ENCODE peak calls at places on chromosomes 11 and 22, in nine cellular contexts. One of them, this sample, is unnamed.
A peak's percentile ranks its signal among the peaks of the same experiment; 100 is the strongest.

GRCh38 chr11:11845066-11845465 is 3.3 kb downstream of the USP47 start:
- DNase-seq in transverse colon: no peak
- DNase-seq in NCI-H774: no peak
- DNase-seq in NCI-H2171 treated with DMSO at 0.1 percent for 48 hours: no peak
- DNase-seq in ELR: no peak
- DNase-seq in germinal center: no peak
- DNase-seq in fibroblast of lung: no peak
- DNase-seq in NCI-H748 treated with DMSO at 0.1 percent for 48 hours: peak; percentile 38
- DNase-seq in heart left ventricle: no peak
- DNase-seq in this sample: no peak

GRCh38 chr11:71311928-71312510 is 59.6 kb upstream of the SHANK2 start:
- DNase-seq in germinal center: no peak
- DNase-seq in ELR: no peak
- DNase-seq in transverse colon: peak; percentile 24
- DNase-seq in NCI-H774: no peak
- DNase-seq in heart left ventricle: no peak
- DNase-seq in fibroblast of lung: no peak
- DNase-seq in NCI-H748 treated with DMSO at 0.1 percent for 48 hours: no peak
- DNase-seq in NCI-H2171 treated with DMSO at 0.1 percent for 48 hours: no peak
- DNase-seq in this sample: no peak

GRCh38 chr11:102831128-102831708 is 12.2 kb downstream of the MMP3 start:
- DNase-seq in fibroblast of lung: peak; percentile 62
- DNase-seq in NCI-H2171 treated with DMSO at 0.1 percent for 48 hours: no peak
- DNase-seq in germinal center: peak; percentile 6
- DNase-seq in ELR: peak; percentile 90
- DNase-seq in NCI-H748 treated with DMSO at 0.1 percent for 48 hours: no peak
- DNase-seq in NCI-H774: no peak
- DNase-seq in heart left ventricle: no peak
- DNase-seq in transverse colon: peak; percentile 51
- DNase-seq in this sample: no peak

GRCh38 chr11:23359297-23359696 is 499.0 kb upstream of the CCDC179 start:
- DNase-seq in ELR: peak; percentile 90
- DNase-seq in germinal center: no peak
- DNase-seq in NCI-H748 treated with DMSO at 0.1 percent for 48 hours: no peak
- DNase-seq in transverse colon: peak; percentile 29
- DNase-seq in heart left ventricle: no peak
- DNase-seq in NCI-H2171 treated with DMSO at 0.1 percent for 48 hours: no peak
- DNase-seq in fibroblast of lung: peak; percentile 95
- DNase-seq in NCI-H774: no peak
- DNase-seq in this sample: no peak

GRCh38 chr11:76237914-76238313 is 31.6 kb upstream of the WNT11 start:
- DNase-seq in transverse colon: no peak
- DNase-seq in fibroblast of lung: peak; percentile 15
- DNase-seq in NCI-H2171 treated with DMSO at 0.1 percent for 48 hours: no peak
- DNase-seq in NCI-H774: no peak
- DNase-seq in NCI-H748 treated with DMSO at 0.1 percent for 48 hours: no peak
- DNase-seq in ELR: peak; percentile 66
- DNase-seq in heart left ventricle: no peak
- DNase-seq in germinal center: no peak
- DNase-seq in this sample: peak; percentile 66

GRCh38 chr22:23684051-23684450 is 6.8 kb upstream of the RGL4 start:
- DNase-seq in heart left ventricle: no peak
- DNase-seq in ELR: no peak
- DNase-seq in NCI-H2171 treated with DMSO at 0.1 percent for 48 hours: no peak
- DNase-seq in transverse colon: no peak
- DNase-seq in NCI-H748 treated with DMSO at 0.1 percent for 48 hours: no peak
- DNase-seq in fibroblast of lung: no peak
- DNase-seq in NCI-H774: no peak
- DNase-seq in germinal center: no peak
- DNase-seq in this sample: no peak

GRCh38 chr11:123217897-123218296 is 22.8 kb upstream of the CLMP start:
- DNase-seq in NCI-H774: no peak
- DNase-seq in NCI-H2171 treated with DMSO at 0.1 percent for 48 hours: no peak
- DNase-seq in heart left ventricle: no peak
- DNase-seq in ELR: no peak
- DNase-seq in NCI-H748 treated with DMSO at 0.1 percent for 48 hours: no peak
- DNase-seq in germinal center: no peak
- DNase-seq in transverse colon: no peak
- DNase-seq in fibroblast of lung: no peak
- DNase-seq in this sample: no peak

GRCh38 chr11:117072517-117073218 is 25.6 kb downstream of the SIK3 start:
- DNase-seq in heart left ventricle: no peak
- DNase-seq in NCI-H748 treated with DMSO at 0.1 percent for 48 hours: no peak
- DNase-seq in transverse colon: no peak
- DNase-seq in germinal center: no peak
- DNase-seq in NCI-H774: peak; percentile 43
- DNase-seq in fibroblast of lung: peak; percentile 95
- DNase-seq in NCI-H2171 treated with DMSO at 0.1 percent for 48 hours: no peak
- DNase-seq in ELR: peak; percentile 95
- DNase-seq in this sample: no peak

GRCh38 chr11:15038963-15039362 is 34.4 kb upstream of the CALCB start:
- DNase-seq in transverse colon: no peak
- DNase-seq in NCI-H774: no peak
- DNase-seq in fibroblast of lung: peak; percentile 37
- DNase-seq in heart left ventricle: no peak
- DNase-seq in ELR: peak; percentile 55
- DNase-seq in germinal center: no peak
- DNase-seq in NCI-H748 treated with DMSO at 0.1 percent for 48 hours: no peak
- DNase-seq in NCI-H2171 treated with DMSO at 0.1 percent for 48 hours: no peak
- DNase-seq in this sample: no peak

GRCh38 chr11:104522123-104522522 is 358.2 kb upstream of the PDGFD start:
- DNase-seq in NCI-H748 treated with DMSO at 0.1 percent for 48 hours: no peak
- DNase-seq in heart left ventricle: no peak
- DNase-seq in fibroblast of lung: no peak
- DNase-seq in germinal center: no peak
- DNase-seq in NCI-H774: no peak
- DNase-seq in transverse colon: no peak
- DNase-seq in ELR: no peak
- DNase-seq in NCI-H2171 treated with DMSO at 0.1 percent for 48 hours: no peak
- DNase-seq in this sample: no peak

GRCh38 chr11:32451808-32452207 is 16.5 kb upstream of the WT1 start:
- DNase-seq in fibroblast of lung: no peak
- DNase-seq in NCI-H748 treated with DMSO at 0.1 percent for 48 hours: no peak
- DNase-seq in ELR: no peak
- DNase-seq in germinal center: no peak
- DNase-seq in NCI-H2171 treated with DMSO at 0.1 percent for 48 hours: no peak
- DNase-seq in NCI-H774: no peak
- DNase-seq in heart left ventricle: no peak
- DNase-seq in transverse colon: no peak
- DNase-seq in this sample: no peak

GRCh38 chr11:1943977-1944376 is 3.2 kb upstream of the MRPL23 start:
- DNase-seq in ELR: peak; percentile 57
- DNase-seq in NCI-H2171 treated with DMSO at 0.1 percent for 48 hours: no peak
- DNase-seq in germinal center: no peak
- DNase-seq in NCI-H774: no peak
- DNase-seq in fibroblast of lung: no peak
- DNase-seq in NCI-H748 treated with DMSO at 0.1 percent for 48 hours: no peak
- DNase-seq in transverse colon: peak; percentile 2
- DNase-seq in heart left ventricle: peak; percentile 54
- DNase-seq in this sample: no peak

GRCh38 chr11:73012121-73012863 is 129.8 kb downstream of the FCHSD2 start:
- DNase-seq in NCI-H2171 treated with DMSO at 0.1 percent for 48 hours: no peak
- DNase-seq in ELR: peak; percentile 47
- DNase-seq in transverse colon: no peak
- DNase-seq in NCI-H774: no peak
- DNase-seq in fibroblast of lung: peak; percentile 20
- DNase-seq in NCI-H748 treated with DMSO at 0.1 percent for 48 hours: peak; percentile 64
- DNase-seq in germinal center: no peak
- DNase-seq in heart left ventricle: no peak
- DNase-seq in this sample: no peak

GRCh38 chr11:119518746-119519382 is 95.9 kb upstream of the THY1 start:
- DNase-seq in NCI-H774: no peak
- DNase-seq in heart left ventricle: peak; percentile 14
- DNase-seq in NCI-H2171 treated with DMSO at 0.1 percent for 48 hours: no peak
- DNase-seq in transverse colon: no peak
- DNase-seq in fibroblast of lung: peak; percentile 37
- DNase-seq in ELR: peak; percentile 37
- DNase-seq in NCI-H748 treated with DMSO at 0.1 percent for 48 hours: no peak
- DNase-seq in germinal center: no peak
- DNase-seq in this sample: no peak

GRCh38 chr11:124069429-124070401 is 28.6 kb upstream of the OR10G7 start:
- DNase-seq in fibroblast of lung: peak; percentile 72
- DNase-seq in ELR: peak; percentile 82
- DNase-seq in NCI-H774: peak; percentile 60
- DNase-seq in NCI-H748 treated with DMSO at 0.1 percent for 48 hours: peak; percentile 57
- DNase-seq in heart left ventricle: no peak
- DNase-seq in NCI-H2171 treated with DMSO at 0.1 percent for 48 hours: peak; percentile 73
- DNase-seq in transverse colon: peak; percentile 36
- DNase-seq in germinal center: peak; percentile 9
- DNase-seq in this sample: peak; percentile 70

GRCh38 chr11:130611791-130612251 is 163.4 kb downstream of the ADAMTS15 start:
- DNase-seq in NCI-H774: no peak
- DNase-seq in ELR: peak; percentile 89
- DNase-seq in germinal center: no peak
- DNase-seq in heart left ventricle: no peak
- DNase-seq in NCI-H2171 treated with DMSO at 0.1 percent for 48 hours: no peak
- DNase-seq in fibroblast of lung: peak; percentile 70
- DNase-seq in transverse colon: no peak
- DNase-seq in NCI-H748 treated with DMSO at 0.1 percent for 48 hours: no peak
- DNase-seq in this sample: no peak

GRCh38 chr11:68340003-68340767 is 27.8 kb downstream of the LRP5 start:
- DNase-seq in transverse colon: no peak
- DNase-seq in NCI-H748 treated with DMSO at 0.1 percent for 48 hours: no peak
- DNase-seq in ELR: no peak
- DNase-seq in NCI-H774: no peak
- DNase-seq in fibroblast of lung: no peak
- DNase-seq in germinal center: no peak
- DNase-seq in NCI-H2171 treated with DMSO at 0.1 percent for 48 hours: no peak
- DNase-seq in heart left ventricle: no peak
- DNase-seq in this sample: no peak

GRCh38 chr11:114280696-114281095 is 15.5 kb upstream of the NNMT start:
- DNase-seq in ELR: peak; percentile 84
- DNase-seq in transverse colon: no peak
- DNase-seq in NCI-H774: peak; percentile 88
- DNase-seq in NCI-H2171 treated with DMSO at 0.1 percent for 48 hours: peak; percentile 67
- DNase-seq in fibroblast of lung: peak; percentile 81
- DNase-seq in heart left ventricle: peak; percentile 69
- DNase-seq in germinal center: no peak
- DNase-seq in NCI-H748 treated with DMSO at 0.1 percent for 48 hours: peak; percentile 24
- DNase-seq in this sample: peak; percentile 89